ENCODE peak calls at places on chromosomes 7 and 10, in six cellular contexts. X is Panc1, A is caudate nucleus, M is tibial nerve, Z is IMR-90, T is OCI-LY7. H is an unnamed sample.

GRCh38 chr10:100129424-100129823 is 47.8 kb upstream of the CPN1 start:
- DNase-seq in T (no peak), X (no peak), M (no peak), Z (no peak), A (no peak), H (no peak)

GRCh38 chr10:33660329-33660728 is 325.9 kb upstream of the NRP1 start:
- DNase-seq in A (no peak), Z (no peak), M (no peak), T (no peak), X (no peak), H (no peak)

GRCh38 chr10:116307450-116307849 is 16.8 kb upstream of the CCDC172 start:
- DNase-seq in T (no peak), X (no peak), M (no peak), Z (no peak), A (no peak), H (no peak)

GRCh38 chr7:30880090-30880704 is 31.5 kb upstream of the AQP1 start:
- DNase-seq in T (no peak), X (no peak), M (no peak), A (no peak), Z (no peak), H (no peak)

GRCh38 chr10:70283445-70284399 is at the start of gene NPFFR1:
- DNase-seq in X (no peak), A (peak; percentile 28), M (no peak), Z (no peak), T (no peak), H (no peak)

GRCh38 chr7:106883627-106884026 is 18.5 kb downstream of the PIK3CG start:
- DNase-seq in T (peak; percentile 66), Z (no peak), A (no peak), X (no peak), M (no peak), H (no peak)

GRCh38 chr7:16345979-16346958 is 75.1 kb downstream of the CRPPA start:
- DNase-seq in Z (peak; percentile 58), T (no peak), A (no peak), X (peak; percentile 75), M (no peak), H (peak; percentile 63)

GRCh38 chr7:151249732-151250072 is 1.2 kb upstream of the SMARCD3 start:
- DNase-seq in X (no peak), A (no peak), Z (peak; percentile 39), T (no peak), M (no peak), H (peak; percentile 94)

GRCh38 chr7:132575987-132576722 is at the start of gene PLXNA4:
- DNase-seq in T (no peak), Z (no peak), M (no peak), X (no peak), A (peak; percentile 33), H (peak; percentile 52)

GRCh38 chr7:22346383-22347107 is 10.4 kb downstream of the RAPGEF5 start:
- DNase-seq in M (no peak), X (no peak), A (no peak), T (peak; percentile 44), Z (no peak), H (no peak)

GRCh38 chr7:560966-561630 is 41.5 kb upstream of the PDGFA start:
- DNase-seq in Z (no peak), M (no peak), X (no peak), A (no peak), T (no peak), H (no peak)

GRCh38 chr7:155324918-155325235 is 27.2 kb downstream of the INSIG1 start:
- DNase-seq in Z (no peak), T (no peak), A (no peak), X (no peak), M (no peak), H (no peak)

GRCh38 chr7:31046723-31047122 is 5.4 kb upstream of the ADCYAP1R1 start:
- DNase-seq in Z (no peak), M (no peak), T (no peak), X (no peak), A (no peak), H (no peak)

GRCh38 chr7:70698219-70698832 is 433.6 kb upstream of the GALNT17 start:
- DNase-seq in X (peak; percentile 33), M (no peak), A (no peak), Z (peak; percentile 73), T (peak; percentile 70), H (peak; percentile 51)

GRCh38 chr10:18214692-18215563 is 74.7 kb downstream of the CACNB2 start:
- DNase-seq in A (peak; percentile 9), T (peak; percentile 6), M (peak; percentile 41), Z (peak; percentile 73), X (peak; percentile 24), H (no peak)

GRCh38 chr7:77698042-77698625 is 1.9 kb downstream of the RSBN1L start:
- DNase-seq in Z (no peak), X (no peak), M (no peak), T (peak; percentile 32), A (no peak), H (no peak)

GRCh38 chr10:133275683-133276092 is 980 bp downstream of the ADAM8 start:
- DNase-seq in T (peak; percentile 53), M (no peak), Z (no peak), A (no peak), X (no peak), H (no peak)

GRCh38 chr10:130802301-130802700 is 509.2 kb downstream of the TCERG1L start:
- DNase-seq in X (no peak), M (no peak), A (no peak), T (no peak), Z (no peak), H (no peak)

GRCh38 chr10:14468726-14469125 is 138.0 kb upstream of the FRMD4A start:
- DNase-seq in Z (no peak), X (no peak), M (no peak), T (no peak), A (no peak), H (no peak)

GRCh38 chr7:150788474-150789269 is 11.5 kb downstream of the TMEM176B start:
- DNase-seq in Z (peak; percentile 44), T (no peak), X (no peak), A (no peak), M (no peak), H (no peak)

DNA sequence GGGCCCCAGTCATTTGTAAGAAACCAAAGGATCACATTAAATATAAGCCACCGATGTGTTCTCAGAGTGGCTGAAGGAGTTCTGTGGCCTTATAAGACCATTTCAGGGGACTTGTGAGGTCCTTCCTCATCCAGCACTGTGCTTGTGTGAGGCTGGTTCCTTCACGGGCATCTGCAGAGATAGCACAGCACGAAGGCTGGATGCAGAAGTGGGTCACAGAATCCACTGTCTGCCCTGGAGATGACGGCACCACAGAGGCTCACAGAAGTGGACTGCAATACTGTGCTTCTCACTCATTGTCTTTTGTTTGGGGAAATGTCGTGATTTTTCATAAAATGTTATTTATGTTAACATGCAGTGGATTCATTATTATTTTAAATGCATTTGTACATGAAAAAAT is 73.3 kb downstream of the ADCY1 start:
- DNase-seq in X (no peak), M (no peak), T (no peak), Z (no peak), A (no peak), H (no peak)
- H3K27ac ChIP-seq in X (no peak overlapping the region), M (no peak overlapping the region), T (no peak overlapping the region), Z (no peak overlapping the region), A (no peak overlapping the region), H (no peak overlapping the region)

DNA sequence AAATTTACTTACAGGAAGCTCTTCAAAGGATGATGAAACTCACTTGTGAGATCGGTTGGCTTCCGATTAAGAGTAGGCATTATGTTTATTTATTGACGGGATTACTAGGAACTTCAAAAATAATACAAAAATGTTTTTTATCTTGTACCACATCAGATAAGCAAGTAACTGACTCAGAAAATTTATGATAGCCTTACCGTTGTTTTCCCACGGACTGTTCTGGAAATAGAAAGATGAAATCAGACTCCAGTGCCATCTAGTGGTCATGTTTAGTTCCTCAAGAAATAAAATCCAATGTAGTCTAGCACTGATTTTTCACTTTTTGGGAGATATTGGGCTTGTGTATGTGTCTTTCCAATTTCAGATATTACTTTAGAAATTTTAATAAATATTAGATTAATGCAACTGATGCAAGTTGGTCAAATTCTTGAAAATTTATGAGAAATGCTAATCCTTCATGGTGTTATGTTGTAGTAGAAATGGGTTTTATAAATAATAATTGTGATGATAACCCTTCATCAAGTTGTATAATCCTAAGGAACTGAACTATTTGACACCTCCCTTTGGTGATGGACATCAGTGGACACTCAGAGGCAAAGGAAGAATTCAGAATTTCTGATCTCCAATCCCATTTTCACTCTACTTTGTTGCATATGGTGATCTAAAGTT is 168.8 kb downstream of the TMEM26 start:
- DNase-seq in X (peak; percentile 64), T (peak; percentile 56), A (no peak), Z (peak; percentile 77), M (no peak), H (peak; percentile 73)
- H3K27ac ChIP-seq in X (peak overlapping the region; percentile 48), T (no peak overlapping the region), A (no peak overlapping the region), Z (no peak overlapping the region), M (no peak overlapping the region), H (no peak overlapping the region)

GRCh38 chr10:126561499-126562208 is 108.8 kb downstream of the C10orf90 start:
- DNase-seq in X (no peak), A (peak; percentile 21), Z (no peak), T (no peak), M (no peak), H (no peak)

GRCh38 chr10:126563361-126563760 is 107.1 kb downstream of the C10orf90 start:
- DNase-seq in T (no peak), M (no peak), Z (no peak), A (no peak), X (no peak), H (no peak)

GRCh38 chr10:126562209-126562680 is 108.2 kb downstream of the C10orf90 start:
- DNase-seq in T (no peak), A (no peak), M (no peak), X (no peak), Z (no peak), H (no peak)

GRCh38 chr10:126564297-126564888 is 106.1 kb downstream of the C10orf90 start:
- DNase-seq in X (no peak), Z (no peak), M (no peak), T (no peak), A (no peak), H (no peak)

DNA sequence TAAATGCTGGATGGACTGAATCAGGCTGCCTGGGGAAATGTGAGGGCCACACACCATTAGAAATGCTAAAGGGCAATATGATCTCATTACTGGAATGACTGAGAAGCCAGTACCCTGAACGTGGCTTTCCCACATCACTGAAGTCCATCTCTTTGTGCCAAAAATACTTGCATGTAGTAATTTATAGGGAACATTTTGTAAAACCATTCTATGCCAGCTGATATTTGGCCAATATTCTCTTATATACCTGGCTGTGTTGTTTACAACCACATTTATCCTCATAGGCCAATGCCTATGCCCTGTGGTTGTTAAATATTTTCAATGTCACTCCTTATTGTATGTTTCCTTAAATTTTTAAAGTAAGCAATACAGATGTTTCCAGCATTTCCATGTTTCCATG is 111.6 kb downstream of the C10orf90 start:
- DNase-seq in M (no peak), T (no peak), Z (no peak), X (no peak), A (no peak), H (no peak)
- H3K27ac ChIP-seq in M (no peak overlapping the region), T (no peak overlapping the region), Z (no peak overlapping the region), X (no peak overlapping the region), A (peak overlapping the region; percentile 99), H (no peak overlapping the region)

DNA sequence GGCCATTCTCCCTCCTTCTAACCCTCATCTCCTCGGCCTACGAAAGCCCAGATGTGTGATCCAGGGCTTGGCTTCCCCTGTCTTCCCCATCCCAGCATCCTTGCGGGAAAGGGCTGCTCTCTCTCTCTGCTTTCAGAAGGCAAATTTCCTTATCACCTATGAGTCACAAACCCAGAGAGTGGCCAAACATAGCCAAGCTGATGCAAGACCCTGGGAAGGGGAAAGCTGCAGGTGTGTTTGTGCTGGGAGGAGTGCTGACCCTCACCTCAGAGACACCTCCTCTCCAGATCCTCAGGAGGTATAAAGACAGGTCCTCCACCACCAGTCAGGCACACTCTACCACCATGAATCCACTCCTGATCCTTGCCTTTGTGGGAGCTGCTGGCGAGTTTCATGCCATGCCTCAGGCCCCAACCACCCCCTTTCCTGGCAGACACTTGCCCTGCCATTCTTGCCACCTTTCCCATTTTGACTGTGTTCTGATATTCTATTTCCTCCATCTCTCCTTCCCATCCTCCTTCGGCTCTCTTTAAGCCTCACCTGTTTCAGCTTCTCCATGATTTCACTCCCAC is 10.6 kb upstream of the PRSS2 start:
- DNase-seq in A (no peak), X (no peak), Z (no peak), M (no peak), T (no peak), H (no peak)
- H3K27ac ChIP-seq in A (no peak overlapping the region), X (no peak overlapping the region), Z (no peak overlapping the region), M (no peak overlapping the region), T (no peak overlapping the region), H (no peak overlapping the region)